ENCODE peak calls at places on chromosomes 4 and X, in four cellular contexts. L is astrocyte of the cerebellum; F is left lung; X is CD8-positive, alpha-beta T cell. M is an unnamed sample.

GRCh38 chrX:10945463-10945862 is 165.7 kb upstream of the HCCS start:
- DNase-seq in X (no peak), L (no peak), F (no peak), M (no peak)

GRCh38 chr4:3514806-3515421 is 17.3 kb downstream of the LRPAP1 start:
- DNase-seq in X (no peak), F (peak), L (no peak), M (no peak)

GRCh38 chr4:123444298-123444731 is 47.7 kb downstream of the SPRY1 start:
- DNase-seq in F (no peak), X (peak), L (no peak), M (peak)

GRCh38 chr4:34771632-34772031 is 1472.7 kb downstream of the ARAP2 start:
- DNase-seq in F (no peak), X (no peak), L (no peak), M (no peak)

GRCh38 chrX:96004386-96004785 is 680.3 kb upstream of the DIAPH2 start:
- DNase-seq in X (no peak), F (no peak), L (peak), M (peak)

GRCh38 chr4:65046496-65047101 is 623.7 kb downstream of the EPHA5 start:
- DNase-seq in X (no peak), L (peak), F (no peak), M (peak)

GRCh38 chr4:103754844-103755243 is 35.1 kb upstream of the TACR3 start:
- DNase-seq in L (no peak), F (no peak), X (no peak), M (peak)

GRCh38 chr4:76665139-76665538 is 230.1 kb downstream of the SHROOM3 start:
- DNase-seq in F (no peak), X (no peak), L (no peak), M (no peak)

GRCh38 chr4:176780995-176781738 is 11.6 kb downstream of the VEGFC start:
- DNase-seq in X (no peak), L (no peak), F (no peak), M (no peak)

GRCh38 chrX:131262738-131263679 is 26.1 kb downstream of the IGSF1 start:
- DNase-seq in L (no peak), X (no peak), F (no peak), M (no peak)

GRCh38 chr4:12966741-12967140 is 517.4 kb downstream of the RAB28 start:
- DNase-seq in L (no peak), X (no peak), F (no peak), M (no peak)

GRCh38 chr4:100391913-100392312 is 125.9 kb downstream of the EMCN start:
- DNase-seq in F (no peak), X (no peak), L (peak), M (no peak)

GRCh38 chr4:171583790-171584189 is 229.4 kb upstream of the GALNTL6 start:
- DNase-seq in L (no peak), F (no peak), X (no peak), M (no peak)

GRCh38 chr4:70600305-70600704 is 8.2 kb downstream of the AMBN start:
- DNase-seq in X (no peak), F (no peak), L (no peak), M (no peak)

GRCh38 chrX:69133561-69134542 is 31.4 kb downstream of the PJA1 start:
- DNase-seq in L (peak), X (no peak), F (no peak), M (no peak)

GRCh38 chr4:70522626-70523025 is 4.3 kb downstream of the AMTN start:
- DNase-seq in F (no peak), X (no peak), L (no peak), M (no peak)

GRCh38 chr4:84915396-84915780 is 51.1 kb downstream of the WDFY3 start:
- DNase-seq in F (no peak), X (no peak), L (no peak), M (no peak)

GRCh38 chr4:121370729-121371325 is 10.0 kb downstream of the QRFPR start:
- DNase-seq in F (no peak), X (peak), L (peak), M (no peak)

GRCh38 chr4:184101711-184102110 is 116.0 kb downstream of the ENPP6 start:
- DNase-seq in L (no peak), X (no peak), F (no peak), M (no peak)

GRCh38 chr4:54296548-54297203 is 67.6 kb downstream of the PDGFRA start:
- DNase-seq in L (no peak), F (no peak), X (no peak), M (no peak)

GRCh38 chr4:70739496-70740337 is 18.0 kb downstream of the RUFY3 start:
- DNase-seq in F (no peak), L (no peak), X (no peak), M (no peak)

GRCh38 chrX:143340190-143340589 is 177.1 kb downstream of the SPANXN3 start:
- DNase-seq in L (no peak), F (no peak), X (no peak), M (no peak)
- TF ChIP-seq CTCF in L (no peak), F (no peak), X (no peak), M (no peak)

GRCh38 chr4:63505714-63506460 is 903.4 kb downstream of the TECRL start:
- DNase-seq in X (no peak), F (no peak), L (no peak), M (no peak)
- TF ChIP-seq CTCF in X (no peak), F (no peak), L (no peak), M (no peak)

GRCh38 chrX:107627792-107628661 is at the start of gene PRPS1:
- DNase-seq in L (peak), X (peak), F (peak), M (peak)
- TF ChIP-seq CTCF in L (no peak), X (no peak), F (no peak), M (no peak)

GRCh38 chrX:30327762-30328161 is 18.6 kb upstream of the NR0B1 start:
- DNase-seq in F (no peak), L (no peak), X (no peak), M (no peak)
- TF ChIP-seq CTCF in F (no peak), L (no peak), X (no peak), M (no peak)

GRCh38 chrX:37815366-37815765 is 32.0 kb downstream of the DYNLT3 start:
- DNase-seq in X (no peak), F (no peak), L (no peak), M (no peak)

GRCh38 chrX:37813570-37813969 is 33.7 kb downstream of the CYBB start:
- DNase-seq in F (no peak), L (no peak), X (no peak), M (no peak)

GRCh38 chrX:37812110-37812509 is 32.3 kb downstream of the CYBB start:
- DNase-seq in F (no peak), L (no peak), X (no peak), M (no peak)

DNA sequence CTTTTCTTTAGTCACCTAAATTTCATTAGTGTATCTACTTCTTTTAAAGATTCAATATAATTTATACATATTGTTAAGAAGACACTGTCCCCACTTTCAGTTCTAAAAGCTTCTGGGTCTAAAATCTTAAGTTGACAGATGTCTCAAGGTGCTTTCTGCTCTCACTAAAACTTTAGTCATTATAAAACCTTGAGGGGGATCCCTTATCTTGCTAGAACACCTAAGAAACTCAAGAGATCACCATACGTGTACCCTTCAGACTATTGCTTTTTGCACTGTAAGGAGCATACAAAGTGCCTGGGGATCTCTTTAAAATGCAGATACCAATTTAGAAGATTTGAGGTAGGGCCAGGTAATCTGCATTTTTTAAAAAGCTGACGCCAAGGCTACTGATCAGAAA is 30.1 kb downstream of the CYBB start:
- DNase-seq in L (no peak), F (no peak), X (no peak), M (no peak)
- TF ChIP-seq CTCF in L (no peak), F (no peak), X (no peak), M (no peak)

DNA sequence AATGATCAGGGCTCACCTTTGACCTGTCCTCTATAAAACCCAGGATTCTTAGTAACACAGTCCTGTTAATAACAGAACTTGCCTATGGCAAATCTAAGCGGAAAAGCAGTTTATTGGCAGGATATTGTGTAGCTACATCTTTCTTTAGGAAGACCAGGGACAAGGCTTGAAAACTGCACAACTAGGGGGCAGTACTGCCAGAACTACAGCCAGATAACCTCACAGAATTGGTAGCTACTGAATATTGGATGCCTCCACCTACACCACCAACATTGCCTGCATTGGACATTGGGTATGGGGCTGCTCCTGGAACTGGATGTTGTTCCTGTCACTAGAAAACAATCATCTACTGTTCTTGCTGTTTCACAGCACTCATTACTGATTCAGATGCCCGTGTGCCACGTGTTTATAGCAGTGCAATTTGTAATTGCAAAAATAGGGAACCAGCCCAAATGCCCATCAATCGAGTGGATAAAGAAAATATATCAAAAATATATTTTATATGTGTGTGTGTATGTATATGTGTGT is 47.4 kb downstream of the REPS2 start:
- DNase-seq in F (no peak), L (no peak), X (no peak), M (no peak)
- TF ChIP-seq CTCF in F (no peak), L (no peak), X (no peak), M (peak)

GRCh38 chr4:159188646-159189045 is 85.8 kb downstream of the RAPGEF2 start:
- DNase-seq in F (no peak), L (no peak), X (no peak), M (no peak)

GRCh38 chr4:159195400-159195799 is 92.5 kb downstream of the RAPGEF2 start:
- DNase-seq in L (no peak), X (no peak), F (no peak), M (no peak)

GRCh38 chr4:159190646-159191045 is 87.8 kb downstream of the RAPGEF2 start:
- DNase-seq in L (no peak), X (no peak), F (no peak), M (no peak)

GRCh38 chr4:159193256-159193655 is 90.4 kb downstream of the RAPGEF2 start:
- DNase-seq in L (no peak), X (no peak), F (no peak), M (no peak)

GRCh38 chr4:159191989-159192388 is 89.1 kb downstream of the RAPGEF2 start:
- DNase-seq in X (no peak), L (peak), F (no peak), M (no peak)
- TF ChIP-seq CTCF in X (no peak), L (peak), F (peak), M (peak)

GRCh38 chrX:17214962-17215361 is 160.0 kb upstream of the NHS start:
- DNase-seq in F (no peak), X (no peak), L (peak), M (no peak)
- TF ChIP-seq CTCF in F (no peak), X (no peak), L (no peak), M (no peak)

GRCh38 chrX:132491191-132491590 is 2.4 kb upstream of the MBNL3 start:
- DNase-seq in L (no peak), F (no peak), X (peak), M (no peak)
- TF ChIP-seq CTCF in L (no peak), F (no peak), X (no peak), M (no peak)

GRCh38 chr4:7037425-7037824 is 5.7 kb upstream of the TADA2B start:
- DNase-seq in F (no peak), L (no peak), X (no peak), M (no peak)
- TF ChIP-seq CTCF in F (no peak), L (peak), X (no peak), M (no peak)